ENCODE peak calls at places on chromosome 18, in nine cellular contexts. D is PC-9, O is sciatic nerve, V is NCI-H1092 treated with DMSO at 0.1 percent for 48 hours, W is NCI-H446, C is substantia nigra, L is AML-193, K is aorta, T is cerebellum. B is an unnamed sample.

GRCh38 chr18:61951396-61951795 is 58.6 kb upstream of the RNF152 start:
- DNase-seq in D (no peak), K (no peak), T (no peak), O (no peak), L (no peak), C (no peak), V (no peak), W (no peak), B (no peak)

GRCh38 chr18:10131783-10132381 is 218.1 kb downstream of the VAPA start:
- DNase-seq in D (no peak), O (no peak), L (no peak), W (no peak), C (peak; percentile 24), K (no peak), T (no peak), V (peak; percentile 5), B (no peak)

GRCh38 chr18:56162871-56163270 is 475.5 kb downstream of the TXNL1 start:
- DNase-seq in D (no peak), O (no peak), V (no peak), T (no peak), W (no peak), K (no peak), C (no peak), L (no peak), B (no peak)

GRCh38 chr18:61546598-61546997 is 213.4 kb downstream of the CDH20 start:
- DNase-seq in K (no peak), T (no peak), O (no peak), V (no peak), W (peak; percentile 71), C (no peak), D (no peak), L (no peak), B (peak; percentile 7)

GRCh38 chr18:9542924-9543323 is 67.6 kb downstream of the RALBP1 start:
- DNase-seq in W (no peak), D (no peak), K (no peak), L (no peak), T (no peak), C (no peak), O (no peak), V (no peak), B (no peak)

GRCh38 chr18:415047-415446 is 85.5 kb downstream of the COLEC12 start:
- DNase-seq in D (no peak), T (no peak), K (no peak), C (no peak), V (no peak), O (no peak), W (no peak), L (no peak), B (no peak)

GRCh38 chr18:66603941-66604627 is at the start of gene CDH19:
- DNase-seq in C (peak; percentile 4), W (no peak), O (peak; percentile 54), D (no peak), K (no peak), L (no peak), V (no peak), T (no peak), B (no peak)

GRCh38 chr18:318791-319291 is 51.0 kb upstream of the THOC1 start:
- DNase-seq in W (no peak), T (no peak), D (no peak), V (no peak), C (no peak), K (peak; percentile 54), O (no peak), L (no peak), B (no peak)

GRCh38 chr18:1455605-1456004 is 550.9 kb downstream of the ADCYAP1 start:
- DNase-seq in L (no peak), T (no peak), K (no peak), C (no peak), D (no peak), O (no peak), V (no peak), W (no peak), B (no peak)

GRCh38 chr18:8349608-8350323 is 259.5 kb upstream of the RAB12 start:
- DNase-seq in D (no peak), T (no peak), L (no peak), K (no peak), C (no peak), W (no peak), V (no peak), O (no peak), B (no peak)

GRCh38 chr18:41681138-41681881 is 273.7 kb upstream of the PIK3C3 start:
- DNase-seq in V (no peak), W (no peak), L (no peak), O (no peak), C (no peak), D (no peak), T (no peak), K (no peak), B (no peak)

GRCh38 chr18:250685-251084 is 17.2 kb downstream of the THOC1 start:
- DNase-seq in T (no peak), W (peak; percentile 12), D (no peak), O (no peak), V (no peak), C (no peak), K (no peak), L (no peak), B (no peak)

GRCh38 chr18:79922971-79923411 is 28.5 kb downstream of the SLC66A2 start:
- DNase-seq in V (no peak), O (peak; percentile 47), L (no peak), W (no peak), C (no peak), T (no peak), D (no peak), K (peak; percentile 38), B (no peak)

GRCh38 chr18:32308493-32309120 is 118.8 kb downstream of the MEP1B start:
- DNase-seq in K (no peak), D (no peak), V (no peak), W (no peak), C (no peak), O (no peak), L (no peak), T (no peak), B (peak; percentile 72)

GRCh38 chr18:9404565-9405060 is 70.0 kb downstream of the TWSG1 start:
- DNase-seq in V (no peak), L (peak; percentile 29), C (no peak), K (no peak), W (no peak), D (no peak), O (no peak), T (no peak), B (no peak)

GRCh38 chr18:45518770-45519169 is 96.5 kb upstream of the SLC14A2 start:
- DNase-seq in C (no peak), K (no peak), L (no peak), T (no peak), O (no peak), V (peak; percentile 71), D (no peak), W (peak; percentile 3), B (no peak)

GRCh38 chr18:63867368-63867767 is 20.1 kb upstream of the SERPINB2 start:
- DNase-seq in L (no peak), C (no peak), W (no peak), T (no peak), O (no peak), D (no peak), K (no peak), V (no peak), B (no peak)

GRCh38 chr18:67590571-67591141 is 74.1 kb upstream of the DSEL start:
- DNase-seq in T (no peak), D (no peak), C (no peak), O (no peak), K (no peak), W (no peak), V (no peak), L (no peak), B (no peak)

GRCh38 chr18:14978962-14979535 is 231.1 kb downstream of the ANKRD30B start:
- DNase-seq in O (no peak), V (no peak), C (peak; percentile 36), L (peak; percentile 3), D (peak; percentile 33), T (peak; percentile 1), W (peak; percentile 18), K (no peak), B (no peak)

GRCh38 chr18:48336332-48336731 is 72.9 kb downstream of the ZBTB7C start:
- DNase-seq in T (no peak), L (no peak), D (no peak), O (no peak), V (peak; percentile 67), K (no peak), C (no peak), W (no peak), B (no peak)

GRCh38 chr18:48525671-48526070 is 13.2 kb upstream of the CTIF start:
- DNase-seq in O (no peak), W (no peak), D (no peak), C (no peak), K (no peak), T (no peak), V (no peak), L (no peak), B (no peak)

GRCh38 chr18:61764381-61764780 is 128.4 kb downstream of the RNF152 start:
- DNase-seq in O (no peak), W (no peak), V (no peak), T (no peak), D (no peak), C (no peak), K (no peak), L (no peak), B (no peak)

GRCh38 chr18:8844721-8845148 is 139.4 kb downstream of the MTCL1 start:
- DNase-seq in C (no peak), L (no peak), D (no peak), O (no peak), V (peak; percentile 48), T (peak; percentile 89), W (no peak), K (no peak), B (no peak)

GRCh38 chr18:39675358-39675757 is 2109.8 kb upstream of the CELF4 start:
- DNase-seq in T (no peak), L (no peak), C (no peak), O (no peak), V (no peak), W (no peak), K (no peak), D (no peak), B (no peak)

GRCh38 chr18:12256946-12257345 is 2.8 kb downstream of the CIDEA start:
- DNase-seq in K (no peak), L (no peak), V (no peak), D (no peak), W (no peak), C (no peak), O (no peak), T (no peak), B (no peak)

GRCh38 chr18:68083776-68084175 is 567.3 kb upstream of the DSEL start:
- DNase-seq in W (no peak), T (no peak), V (no peak), K (no peak), D (no peak), L (no peak), C (no peak), O (no peak), B (no peak)

GRCh38 chr18:79819951-79820351 is 22.2 kb downstream of the KCNG2 start:
- DNase-seq in W (no peak), V (no peak), K (no peak), T (no peak), C (peak; percentile 29), O (no peak), D (no peak), L (peak; percentile 88), B (no peak)

GRCh38 chr18:79677840-79678239 is 1.8 kb upstream of the CTDP1 start:
- DNase-seq in V (no peak), K (no peak), W (no peak), T (no peak), L (no peak), C (no peak), O (no peak), D (no peak), B (no peak)

B was measured in HCT116.